ENCODE peak calls at places on chromosomes 2 and 18, in eight cellular contexts. Y, W, S, I, M, N, L and T are unnamed samples.

GRCh38 chr2:118823666-118824065 is 23.8 kb downstream of the EN1 start:
- DNase-seq in Y (no peak), W (no peak), S (no peak), I (no peak), M (no peak), N (no peak), L (no peak), T (no peak)

GRCh38 chr18:79512461-79513380 is 117.0 kb downstream of the NFATC1 start:
- DNase-seq in Y (no peak), W (no peak), S (no peak), I (no peak), M (peak), N (no peak), L (no peak), T (no peak)

GRCh38 chr2:6506311-6507258 is 359.1 kb downstream of the CMPK2 start:
- DNase-seq in Y (no peak), W (no peak), S (peak), I (peak), M (no peak), N (no peak), L (peak), T (no peak)

GRCh38 chr2:174585111-174585510 is 12.5 kb downstream of the WIPF1 start:
- DNase-seq in Y (no peak), W (peak), S (no peak), I (no peak), M (no peak), N (no peak), L (no peak), T (no peak)

GRCh38 chr18:9906407-9906955 is 7.3 kb upstream of the VAPA start:
- DNase-seq in Y (no peak), W (no peak), S (no peak), I (no peak), M (no peak), N (no peak), L (no peak), T (no peak)

GRCh38 chr2:85865539-85866164 is 23.1 kb downstream of the ST3GAL5 start:
- DNase-seq in Y (no peak), W (no peak), S (peak), I (no peak), M (no peak), N (no peak), L (no peak), T (no peak)

GRCh38 chr2:183250472-183250871 is 126.2 kb downstream of the NUP35 start:
- DNase-seq in Y (no peak), W (no peak), S (no peak), I (no peak), M (no peak), N (no peak), L (no peak), T (no peak)

GRCh38 chr2:195320416-195320973 is 336.5 kb upstream of the SLC39A10 start:
- DNase-seq in Y (no peak), W (no peak), S (no peak), I (no peak), M (no peak), N (no peak), L (no peak), T (no peak)

GRCh38 chr2:237806334-237806733 is 7.8 kb downstream of the RBM44 start:
- DNase-seq in Y (no peak), W (no peak), S (no peak), I (no peak), M (no peak), N (no peak), L (no peak), T (no peak)

GRCh38 chr2:128237081-128237534 is 81.6 kb downstream of the HS6ST1 start:
- DNase-seq in Y (no peak), W (no peak), S (no peak), I (peak), M (no peak), N (no peak), L (no peak), T (no peak)

GRCh38 chr18:48946329-48946835 is 4.4 kb downstream of the SMAD7 start:
- DNase-seq in Y (no peak), W (peak), S (no peak), I (peak), M (no peak), N (no peak), L (peak), T (no peak)

GRCh38 chr2:12325806-12326205 is 390.9 kb upstream of the TRIB2 start:
- DNase-seq in Y (no peak), W (no peak), S (no peak), I (peak), M (peak), N (peak), L (no peak), T (no peak)

GRCh38 chr2:216348909-216349308 is 23.4 kb downstream of the MARCHF4 start:
- DNase-seq in Y (no peak), W (no peak), S (no peak), I (peak), M (no peak), N (no peak), L (no peak), T (no peak)

GRCh38 chr18:13237641-13238040 is 19.1 kb downstream of the LDLRAD4 start:
- DNase-seq in Y (no peak), W (no peak), S (no peak), I (no peak), M (no peak), N (no peak), L (no peak), T (no peak)

GRCh38 chr2:164458801-164459200 is 162.5 kb downstream of the GRB14 start:
- DNase-seq in Y (no peak), W (peak), S (no peak), I (no peak), M (no peak), N (no peak), L (no peak), T (no peak)

GRCh38 chr18:57447154-57447621 is 12.0 kb downstream of the ONECUT2 start:
- DNase-seq in Y (no peak), W (peak), S (no peak), I (no peak), M (no peak), N (no peak), L (peak), T (no peak)

GRCh38 chr2:241870611-241871537 is 1.3 kb downstream of the RTP5 start:
- DNase-seq in Y (peak), W (no peak), S (no peak), I (no peak), M (no peak), N (no peak), L (no peak), T (peak)

GRCh38 chr2:216554755-216555154 is 56.1 kb downstream of the RPL37A start:
- DNase-seq in Y (no peak), W (peak), S (no peak), I (no peak), M (no peak), N (no peak), L (no peak), T (no peak)

GRCh38 chr18:35695803-35696202 is 114.3 kb downstream of the GALNT1 start:
- DNase-seq in Y (no peak), W (no peak), S (no peak), I (no peak), M (no peak), N (no peak), L (no peak), T (no peak)

GRCh38 chr18:49476664-49477411 is 10.2 kb downstream of the C18orf32 start:
- DNase-seq in Y (no peak), W (no peak), S (no peak), I (peak), M (no peak), N (peak), L (no peak), T (no peak)

GRCh38 chr2:10253596-10254372 is 48.9 kb upstream of the HPCAL1 start:
- DNase-seq in Y (no peak), W (no peak), S (no peak), I (peak), M (peak), N (peak), L (no peak), T (no peak)

GRCh38 chr18:77557030-77557429 is 307.4 kb downstream of the GALR1 start:
- DNase-seq in Y (no peak), W (no peak), S (no peak), I (no peak), M (no peak), N (no peak), L (no peak), T (no peak)

GRCh38 chr18:48391863-48392262 is 17.3 kb downstream of the ZBTB7C start:
- DNase-seq in Y (no peak), W (no peak), S (no peak), I (no peak), M (no peak), N (no peak), L (no peak), T (no peak)

GRCh38 chr2:68936462-68936861 is 16.2 kb downstream of the GKN2 start:
- DNase-seq in Y (no peak), W (no peak), S (no peak), I (peak), M (no peak), N (no peak), L (no peak), T (no peak)

GRCh38 chr2:199273043-199273647 is 184.6 kb downstream of the SATB2 start:
- DNase-seq in Y (no peak), W (no peak), S (no peak), I (peak), M (no peak), N (no peak), L (no peak), T (no peak)

GRCh38 chr2:120761911-120762310 is 26.2 kb downstream of the GLI2 start:
- DNase-seq in Y (no peak), W (no peak), S (no peak), I (no peak), M (peak), N (no peak), L (no peak), T (no peak)

GRCh38 chr2:158902005-158902398 is 66.4 kb upstream of the TANC1 start:
- DNase-seq in Y (no peak), W (no peak), S (no peak), I (no peak), M (no peak), N (no peak), L (no peak), T (no peak)

GRCh38 chr18:9535430-9535972 is 60.2 kb downstream of the RALBP1 start:
- DNase-seq in Y (no peak), W (no peak), S (no peak), I (no peak), M (peak), N (no peak), L (no peak), T (no peak)

GRCh38 chr2:57890462-57890861 is 156.1 kb upstream of the VRK2 start:
- DNase-seq in Y (no peak), W (no peak), S (peak), I (no peak), M (no peak), N (no peak), L (no peak), T (no peak)

GRCh38 chr18:55048892-55049291 is 89.6 kb upstream of the CCDC68 start:
- DNase-seq in Y (no peak), W (no peak), S (no peak), I (peak), M (no peak), N (no peak), L (no peak), T (no peak)

GRCh38 chr2:172431428-172431827 is 4.0 kb downstream of the ITGA6 start:
- DNase-seq in Y (no peak), W (no peak), S (no peak), I (no peak), M (no peak), N (no peak), L (no peak), T (no peak)

GRCh38 chr2:135775420-135775819 is 33.8 kb downstream of the UBXN4 start:
- DNase-seq in Y (no peak), W (no peak), S (no peak), I (no peak), M (no peak), N (no peak), L (no peak), T (no peak)

GRCh38 chr2:120919771-120920437 is 184.2 kb downstream of the GLI2 start:
- DNase-seq in Y (no peak), W (no peak), S (no peak), I (peak), M (peak), N (no peak), L (no peak), T (no peak)

GRCh38 chr2:42755161-42755900 is 8.6 kb downstream of the OXER1 start:
- DNase-seq in Y (no peak), W (no peak), S (no peak), I (no peak), M (no peak), N (no peak), L (no peak), T (no peak)